ENCODE peak calls at places on chromosomes 11 and 22, in six cellular contexts. H is GM13977, F is choroid plexus epithelial cell, Y is HCT116, Z is right lobe of liver, V is psoas muscle. K is an unnamed sample.

GRCh38 chr11:2209370-2209801 is 37.8 kb upstream of the TH start:
- DNase-seq in Z (peak), Y (no peak), V (peak), H (no peak), F (no peak), K (no peak)

GRCh38 chr22:29093501-29093921 is 20.7 kb downstream of the KREMEN1 start:
- DNase-seq in V (peak), H (no peak), Y (no peak), Z (peak), F (no peak), K (no peak)

GRCh38 chr22:38766076-38766777 is 10.4 kb upstream of the SUN2 start:
- DNase-seq in Y (peak), F (peak), Z (peak), H (no peak), V (peak), K (peak)

GRCh38 chr22:42560781-42561180 is 7.0 kb downstream of the SERHL2 start:
- DNase-seq in Z (no peak), H (no peak), Y (no peak), V (no peak), F (peak), K (no peak)

GRCh38 chr11:111562692-111563389 is 22.3 kb downstream of the LAYN start:
- DNase-seq in Z (no peak), H (no peak), V (no peak), Y (no peak), F (no peak), K (no peak)

GRCh38 chr11:47104337-47104950 is 72.2 kb downstream of the ARFGAP2 start:
- DNase-seq in Z (no peak), V (no peak), H (no peak), Y (no peak), F (peak), K (no peak)

GRCh38 chr11:73359930-73360742 is 16.1 kb upstream of the RELT start:
- DNase-seq in V (peak), Z (no peak), H (peak), F (peak), Y (no peak), K (peak)

GRCh38 chr11:95088946-95089619 is 563 bp upstream of the ENDOD1 start:
- DNase-seq in V (no peak), H (peak), F (no peak), Y (no peak), Z (no peak), K (no peak)

GRCh38 chr11:102010776-102011500 is 36.3 kb upstream of the CFAP300 start:
- DNase-seq in H (no peak), Z (no peak), Y (peak), V (peak), F (peak), K (peak)

GRCh38 chr11:106996691-106997090 is 21.6 kb downstream of the GUCY1A2 start:
- DNase-seq in F (no peak), H (no peak), V (no peak), Y (no peak), Z (no peak), K (no peak)

GRCh38 chr11:95256204-95256819 is 25.3 kb upstream of the SESN3 start:
- DNase-seq in H (no peak), F (peak), Z (no peak), V (no peak), Y (no peak), K (no peak)

GRCh38 chr11:2259897-2260451 is 10.4 kb downstream of the ASCL2 start:
- DNase-seq in V (peak), H (no peak), Y (no peak), Z (no peak), F (no peak), K (no peak)

GRCh38 chr11:107250017-107250416 is 207.6 kb downstream of the CWF19L2 start:
- DNase-seq in H (no peak), F (no peak), V (no peak), Z (no peak), Y (no peak), K (no peak)

GRCh38 chr11:123407124-123407995 is 22.7 kb upstream of the GRAMD1B start:
- DNase-seq in Z (peak), Y (peak), V (peak), H (no peak), F (peak), K (peak)

GRCh38 chr11:126978155-126978554 is 22.4 kb downstream of the KIRREL3 start:
- DNase-seq in H (no peak), V (no peak), Z (no peak), F (no peak), Y (no peak), K (no peak)

GRCh38 chr11:13259374-13259773 is 18.2 kb upstream of the BMAL1 start:
- DNase-seq in Z (no peak), Y (no peak), V (no peak), F (no peak), H (no peak), K (no peak)

GRCh38 chr22:44399906-44400762 is 87.4 kb upstream of the SHISAL1 start:
- DNase-seq in V (peak), H (no peak), F (no peak), Z (peak), Y (no peak), K (no peak)

GRCh38 chr22:23826510-23827350 is 12.1 kb downstream of the DERL3 start:
- DNase-seq in Y (no peak), V (peak), Z (peak), F (peak), H (no peak), K (no peak)

GRCh38 chr22:40024201-40025061 is 29.7 kb downstream of the FAM83F start:
- DNase-seq in Y (peak), Z (peak), V (peak), H (peak), F (peak), K (no peak)

GRCh38 chr11:65778431-65778900 is 2.3 kb downstream of the AP5B1 start:
- DNase-seq in Z (no peak), F (no peak), H (peak), V (no peak), Y (no peak), K (no peak)

GRCh38 chr11:108019870-108020540 is 11.3 kb downstream of the CUL5 start:
- DNase-seq in Z (no peak), F (peak), V (peak), Y (no peak), H (no peak), K (no peak)

GRCh38 chr11:116073854-116074837 is 569.9 kb upstream of the CADM1 start:
- DNase-seq in F (peak), H (peak), V (no peak), Z (no peak), Y (no peak), K (no peak)

GRCh38 chr11:60924110-60924905 is at the start of gene TMEM132A:
- DNase-seq in H (peak), F (peak), Y (peak), Z (peak), V (peak), K (peak)

GRCh38 chr11:35260342-35260985 is 121.5 kb downstream of the CD44 start:
- DNase-seq in Y (no peak), V (no peak), Z (no peak), F (peak), H (no peak), K (no peak)

GRCh38 chr11:90220391-90220790 is 2.5 kb downstream of the CHORDC1 start:
- DNase-seq in Y (no peak), F (peak), Z (no peak), V (no peak), H (peak), K (no peak)

GRCh38 chr22:43900206-43900605 is 8.4 kb upstream of the PNPLA5 start:
- DNase-seq in Z (no peak), H (no peak), V (no peak), Y (no peak), F (no peak), K (no peak)

GRCh38 chr22:44116755-44117684 is 63.7 kb upstream of the PARVG start:
- DNase-seq in V (peak), H (no peak), Z (no peak), Y (no peak), F (no peak), K (no peak)

GRCh38 chr11:24233041-24233440 is 263.8 kb upstream of the LUZP2 start:
- DNase-seq in V (no peak), F (peak), H (no peak), Z (no peak), Y (no peak), K (no peak)

GRCh38 chr22:42270178-42270511 is 308 bp downstream of the TCF20 start:
- DNase-seq in H (no peak), Y (peak), V (no peak), F (no peak), Z (no peak), K (no peak)

GRCh38 chr11:114163231-114163631 is 103.7 kb downstream of the ZBTB16 start:
- DNase-seq in V (peak), Y (no peak), Z (no peak), F (no peak), H (no peak), K (no peak)

GRCh38 chr11:11022126-11022730 is 164.4 kb upstream of the ZBED5 start:
- DNase-seq in V (no peak), F (peak), Z (no peak), H (peak), Y (peak), K (no peak)

GRCh38 chr11:2186669-2187266 is 15.2 kb upstream of the TH start:
- DNase-seq in Z (no peak), F (peak), Y (peak), V (no peak), H (no peak), K (no peak)

GRCh38 chr11:78033040-78033439 is 10.0 kb upstream of the KCTD14 start:
- DNase-seq in V (no peak), H (no peak), Y (no peak), F (peak), Z (no peak), K (no peak)

GRCh38 chr11:78034623-78035022 is 11.5 kb upstream of the KCTD14 start:
- DNase-seq in H (no peak), Z (no peak), V (no peak), Y (no peak), F (no peak), K (no peak)

GRCh38 chr11:78030429-78031325 is 7.6 kb upstream of the KCTD14 start:
- DNase-seq in Y (no peak), F (peak), V (no peak), Z (peak), H (no peak), K (peak)

GRCh38 chr11:78031629-78032028 is 8.6 kb upstream of the KCTD14 start:
- DNase-seq in V (no peak), F (no peak), Y (no peak), H (no peak), Z (no peak), K (no peak)

DNA sequence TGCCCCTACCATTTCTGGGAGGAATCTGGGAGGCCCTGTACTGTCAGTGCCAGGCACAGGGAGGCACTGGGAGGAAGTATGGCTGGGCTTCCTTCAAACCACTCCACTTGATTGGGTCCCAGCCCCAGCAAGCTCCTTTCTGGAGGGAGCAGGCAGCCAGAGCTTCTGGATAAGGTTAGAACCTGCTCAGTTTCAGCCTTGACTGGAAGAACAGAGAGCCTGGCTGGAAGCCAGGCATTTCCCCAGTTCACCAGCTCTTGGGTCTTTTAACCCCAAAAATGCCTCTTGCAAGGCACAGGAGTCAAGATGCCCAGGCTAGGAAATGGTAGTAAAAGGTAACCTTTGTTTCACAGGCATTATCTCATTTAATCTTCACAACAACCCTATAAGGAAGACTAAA is 9.0 kb upstream of the KCTD14 start:
- DNase-seq in F (no peak), Z (no peak), Y (no peak), H (no peak), V (no peak), K (no peak)
- TF ChIP-seq CTCF in F (no peak), Z (no peak), Y (no peak), H (no peak), V (no peak), K (no peak)

DNA sequence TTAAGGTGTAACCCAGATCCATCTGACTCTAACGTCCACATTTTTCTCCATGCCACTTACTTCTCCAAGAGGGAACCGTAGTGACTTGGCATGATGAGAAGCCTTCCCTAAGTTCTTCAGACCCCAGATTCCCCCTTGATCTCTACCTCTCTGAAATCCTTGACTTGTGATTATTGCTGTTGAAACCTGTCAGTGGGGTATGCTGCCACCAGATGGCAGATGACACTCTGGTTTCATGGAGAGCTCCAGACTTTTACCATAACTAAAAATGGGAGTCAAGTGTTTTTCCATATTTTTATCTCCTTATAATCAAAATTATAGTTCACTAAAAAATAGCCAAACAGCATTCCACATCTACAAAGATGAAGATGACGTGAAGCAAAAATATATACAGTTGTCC is 504.2 kb downstream of the SOX6 start:
- DNase-seq in H (no peak), Y (peak), Z (peak), F (peak), V (no peak), K (peak)
- TF ChIP-seq CTCF in H (peak), Y (peak), Z (peak), F (peak), V (peak), K (peak)

DNA sequence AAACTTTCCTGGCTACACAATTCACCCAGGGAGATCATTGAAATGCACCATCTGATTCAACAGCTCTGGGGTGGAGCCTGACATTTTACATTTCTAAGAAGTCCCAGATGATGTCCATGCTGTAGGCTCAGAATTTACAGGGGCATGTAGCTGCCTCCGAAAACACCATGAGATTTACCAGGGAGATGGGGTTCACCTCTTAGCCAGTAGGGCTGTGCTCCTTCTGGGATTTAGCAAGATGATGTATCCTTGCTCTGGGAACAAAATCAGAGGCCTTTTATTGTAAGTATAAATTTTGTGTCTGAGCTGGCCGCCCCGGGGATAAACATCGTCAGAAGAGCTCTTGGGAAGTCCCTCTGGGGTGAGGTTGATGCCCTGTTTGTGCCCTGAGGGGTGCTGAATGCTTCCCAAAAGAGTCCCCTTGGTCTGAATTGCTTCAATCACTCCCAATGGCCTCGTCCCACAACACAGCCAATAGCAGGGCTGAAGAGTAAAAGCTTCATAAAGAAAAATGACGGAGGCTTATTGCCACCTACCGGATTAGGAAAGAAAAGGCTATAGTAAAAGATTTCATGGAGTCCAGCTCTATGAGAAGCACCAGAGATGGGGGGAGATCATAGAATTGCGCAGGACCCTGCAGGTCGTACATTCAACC is 33.4 kb upstream of the API5 start:
- DNase-seq in Z (no peak), F (peak), Y (peak), H (peak), V (no peak), K (no peak)
- TF ChIP-seq CTCF in Z (peak), F (peak), Y (no peak), H (peak), V (peak), K (peak)

GRCh38 chr11:122022646-122023045 is 93.4 kb downstream of the BLID start:
- DNase-seq in Y (no peak), H (no peak), Z (no peak), F (no peak), V (no peak), K (no peak)

GRCh38 chr11:122024278-122024677 is 91.7 kb downstream of the BLID start:
- DNase-seq in H (no peak), Z (no peak), F (no peak), Y (no peak), V (no peak), K (no peak)

GRCh38 chr11:122023614-122024250 is 92.3 kb downstream of the BLID start:
- DNase-seq in F (no peak), Y (no peak), Z (no peak), V (no peak), H (no peak), K (no peak)

GRCh38 chr11:122019908-122020694 is 95.9 kb downstream of the BLID start:
- DNase-seq in H (no peak), Z (no peak), V (no peak), F (no peak), Y (no peak), K (no peak)

GRCh38 chr11:122020902-122021301 is 95.1 kb downstream of the BLID start:
- DNase-seq in Z (no peak), F (peak), V (no peak), Y (no peak), H (no peak), K (no peak)
- TF ChIP-seq CTCF in Z (no peak), F (peak), V (peak), Y (peak), H (no peak), K (no peak)

DNA sequence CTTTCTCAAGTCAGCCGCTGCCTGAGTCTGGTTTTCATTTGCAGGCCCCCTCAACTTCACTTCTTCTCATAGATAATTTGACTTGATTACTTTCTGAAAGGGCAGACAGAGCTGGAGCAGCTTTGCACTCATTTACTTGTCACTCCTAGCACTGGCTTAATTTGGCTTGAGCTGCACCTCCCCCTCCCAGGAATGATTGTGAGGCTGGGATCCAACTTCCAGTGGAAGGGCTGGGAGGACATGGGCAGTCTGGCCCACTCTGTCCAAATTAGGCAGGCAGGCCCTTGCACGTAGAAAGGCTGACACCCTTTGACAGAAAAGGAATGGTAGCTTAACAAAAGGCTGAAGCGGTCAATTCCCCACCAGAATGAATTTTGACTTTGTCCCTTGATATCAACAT is 453.9 kb downstream of the ETS1 start:
- DNase-seq in V (no peak), Z (no peak), H (no peak), F (no peak), Y (no peak), K (no peak)
- TF ChIP-seq CTCF in V (no peak), Z (no peak), H (no peak), F (no peak), Y (no peak), K (no peak)

GRCh38 chr11:48109046-48109666 is 107.5 kb upstream of the OR4B1 start:
- DNase-seq in Y (peak), F (peak), Z (peak), V (no peak), H (no peak), K (no peak)
- TF ChIP-seq CTCF in Y (peak), F (peak), Z (peak), V (peak), H (peak), K (peak)

GRCh38 chr11:76424891-76425290 is 19.9 kb upstream of the EMSY start:
- DNase-seq in H (no peak), F (no peak), V (no peak), Z (no peak), Y (no peak), K (no peak)

GRCh38 chr11:76424379-76424778 is 20.4 kb upstream of the EMSY start:
- DNase-seq in F (no peak), Z (no peak), V (no peak), H (peak), Y (no peak), K (no peak)

GRCh38 chr11:76415073-76415472 is 29.7 kb upstream of the EMSY start:
- DNase-seq in Y (no peak), H (no peak), Z (no peak), F (no peak), V (no peak), K (no peak)

GRCh38 chr11:76419896-76420295 is 24.9 kb upstream of the EMSY start:
- DNase-seq in H (no peak), Z (no peak), F (peak), V (no peak), Y (no peak), K (no peak)
- TF ChIP-seq CTCF in H (peak), Z (peak), F (peak), V (peak), Y (peak), K (peak)